ENCODE peak calls at places on chromosome 11, in four cellular contexts. G is GM23248, U is RWPE1, K is stomach. T is an unnamed sample.
A peak's percentile ranks its signal among the peaks of the same experiment; 100 is the strongest.

GRCh38 chr11:2099523-2100316 is 39.5 kb downstream of the IGF2 start:
- DNase-seq in G (no peak), U (peak; percentile 86), K (peak; percentile 85), T (peak; percentile 64)

GRCh38 chr11:2942872-2943710 is 13.9 kb upstream of the PHLDA2 start:
- DNase-seq in G (no peak), U (no peak), K (no peak), T (no peak)

GRCh38 chr11:130601141-130601540 is 152.7 kb downstream of the ADAMTS15 start:
- DNase-seq in G (peak; percentile 64), U (no peak), K (peak; percentile 36), T (peak; percentile 87)

GRCh38 chr11:71446942-71447688 is 1.1 kb downstream of the DHCR7 start:
- DNase-seq in G (peak; percentile 91), U (peak; percentile 74), K (no peak), T (no peak)

GRCh38 chr11:33651555-33651954 is 49.1 kb downstream of the C11orf91 start:
- DNase-seq in G (no peak), U (no peak), K (no peak), T (no peak)

GRCh38 chr11:86459002-86459385 is 84.3 kb downstream of the CCDC81 start:
- DNase-seq in G (peak; percentile 49), U (no peak), K (no peak), T (no peak)

GRCh38 chr11:6556139-6556949 is 47.1 kb downstream of the RRP8 start:
- DNase-seq in G (no peak), U (no peak), K (no peak), T (no peak)

GRCh38 chr11:94141511-94142307 is 13.1 kb downstream of the PANX1 start:
- DNase-seq in G (no peak), U (no peak), K (no peak), T (no peak)

GRCh38 chr11:78940500-78941225 is 366.0 kb upstream of the NARS2 start:
- DNase-seq in G (no peak), U (no peak), K (no peak), T (no peak)

GRCh38 chr11:124887667-124888013 is 10.0 kb downstream of the ROBO4 start:
- DNase-seq in G (no peak), U (no peak), K (no peak), T (no peak)

GRCh38 chr11:3982431-3982830 is 112.2 kb upstream of the RRM1 start:
- DNase-seq in G (no peak), U (no peak), K (no peak), T (no peak)

GRCh38 chr11:5203366-5203765 is 2.9 kb upstream of the OR51V1 start:
- DNase-seq in G (peak; percentile 20), U (no peak), K (no peak), T (no peak)

GRCh38 chr11:71062199-71062598 is 190.2 kb downstream of the SHANK2 start:
- DNase-seq in G (no peak), U (no peak), K (no peak), T (no peak)

GRCh38 chr11:133910101-133910500 is 46.7 kb downstream of the IGSF9B start:
- DNase-seq in G (no peak), U (no peak), K (no peak), T (no peak)

GRCh38 chr11:21414928-21415327 is 745.5 kb downstream of the NELL1 start:
- DNase-seq in G (no peak), U (no peak), K (no peak), T (no peak)

GRCh38 chr11:87142594-87142993 is 104.9 kb downstream of the TMEM135 start:
- DNase-seq in G (no peak), U (no peak), K (no peak), T (no peak)

GRCh38 chr11:22728600-22729394 is 62.4 kb downstream of the GAS2 start:
- DNase-seq in G (no peak), U (no peak), K (no peak), T (no peak)

T was measured in Right ventricle myocardium inferior.